ENCODE peak calls at places on chromosome 14, in seven cellular contexts. S is upper lobe of right lung, G is RWPE2, A is fibroblast of lung, H is A549, O is mesenchymal stem cell, F is prostate gland. P is an unnamed sample. For H3K4me1, the result is how much of the 10 kb centered on the place peaks cover.

GRCh38 chr14:94322648-94323570 is at the start of gene SERPINA6:
- DNase-seq in S (no peak), G (no peak), A (peak), H (no peak), O (no peak), F (no peak), P (no peak)

GRCh38 chr14:52219488-52220084 is 47.9 kb upstream of the PTGDR start:
- DNase-seq in S (no peak), G (no peak), A (no peak), H (no peak), O (no peak), F (no peak), P (no peak)

GRCh38 chr14:99982449-99983250 is 82.6 kb upstream of the EVL start:
- DNase-seq in S (no peak), G (no peak), A (peak), H (peak), O (peak), F (peak), P (peak)

GRCh38 chr14:21525995-21526671 is at the start of gene SALL2:
- DNase-seq in S (peak), G (peak), A (peak), H (peak), O (peak), F (peak), P (peak)

GRCh38 chr14:89324501-89325298 is 92.3 kb downstream of the FOXN3 start:
- DNase-seq in S (no peak), G (no peak), A (no peak), H (no peak), O (no peak), F (no peak), P (no peak)

GRCh38 chr14:81388236-81388801 is 11.8 kb downstream of the STON2 start:
- DNase-seq in S (no peak), G (no peak), A (no peak), H (no peak), O (no peak), F (no peak), P (no peak)

GRCh38 chr14:33393895-33394405 is 455.3 kb downstream of the NPAS3 start:
- DNase-seq in S (no peak), G (no peak), A (no peak), H (no peak), O (no peak), F (no peak), P (no peak)

GRCh38 chr14:90204516-90204915 is 51.8 kb upstream of the PSMC1 start:
- DNase-seq in S (no peak), G (no peak), A (no peak), H (no peak), O (no peak), F (no peak), P (no peak)

GRCh38 chr14:66508846-66509621 is 1.1 kb downstream of the GPHN start:
- DNase-seq in S (peak), G (peak), A (peak), H (peak), O (peak), F (peak), P (peak)

GRCh38 chr14:100173353-100173752 is 13.9 kb upstream of the DEGS2 start:
- DNase-seq in S (no peak), G (no peak), A (no peak), H (no peak), O (no peak), F (no peak), P (no peak)

GRCh38 chr14:97703006-97703760 is 906.0 kb downstream of the VRK1 start:
- DNase-seq in S (no peak), G (no peak), A (no peak), H (no peak), O (no peak), F (no peak), P (no peak)

GRCh38 chr14:100755649-100756048 is 29.0 kb downstream of the DLK1 start:
- DNase-seq in S (no peak), G (no peak), A (peak), H (no peak), O (peak), F (no peak), P (no peak)

GRCh38 chr14:51846631-51847488 is 13.6 kb upstream of the GNG2 start:
- DNase-seq in S (peak), G (no peak), A (peak), H (no peak), O (peak), F (no peak), P (peak)

GRCh38 chr14:101151226-101151929 is 247.9 kb upstream of the RTL1 start:
- DNase-seq in S (no peak), G (no peak), A (peak), H (peak), O (no peak), F (no peak), P (no peak)

GRCh38 chr14:73462078-73462715 is 3.9 kb upstream of the NUMB start:
- DNase-seq in S (peak), G (no peak), A (peak), H (peak), O (peak), F (peak), P (peak)

GRCh38 chr14:32087173-32087861 is 10.2 kb downstream of the ARHGAP5 start:
- DNase-seq in S (no peak), G (no peak), A (peak), H (peak), O (peak), F (no peak), P (no peak)

GRCh38 chr14:99718031-99718810 is 34.1 kb downstream of the CYP46A1 start:
- DNase-seq in S (no peak), G (peak), A (no peak), H (no peak), O (no peak), F (no peak), P (no peak)

GRCh38 chr14:65850429-65851145 is 438.1 kb downstream of the FUT8 start:
- DNase-seq in S (no peak), G (no peak), A (no peak), H (no peak), O (no peak), F (no peak), P (no peak)

GRCh38 chr14:21923820-21924219 is 250.2 kb upstream of the OR4E1 start:
- DNase-seq in S (no peak), G (no peak), A (no peak), H (no peak), O (no peak), F (no peak), P (peak)

GRCh38 chr14:33475623-33476022 is 475.3 kb downstream of the EGLN3 start:
- DNase-seq in S (no peak), G (no peak), A (peak), H (peak), O (peak), F (no peak), P (peak)

GRCh38 chr14:29085546-29085945 is 319.0 kb downstream of the FOXG1 start:
- DNase-seq in S (no peak), G (no peak), A (no peak), H (peak), O (peak), F (no peak), P (no peak)

GRCh38 chr14:24440606-24441399 is 1.8 kb downstream of the SDR39U1 start:
- DNase-seq in S (no peak), G (no peak), A (no peak), H (no peak), O (no peak), F (no peak), P (no peak)
- H3K4me1 ChIP-seq in S (under half), G (under half), A (under half), H (under half), O (under half), F (under half), P (under half)

DNA sequence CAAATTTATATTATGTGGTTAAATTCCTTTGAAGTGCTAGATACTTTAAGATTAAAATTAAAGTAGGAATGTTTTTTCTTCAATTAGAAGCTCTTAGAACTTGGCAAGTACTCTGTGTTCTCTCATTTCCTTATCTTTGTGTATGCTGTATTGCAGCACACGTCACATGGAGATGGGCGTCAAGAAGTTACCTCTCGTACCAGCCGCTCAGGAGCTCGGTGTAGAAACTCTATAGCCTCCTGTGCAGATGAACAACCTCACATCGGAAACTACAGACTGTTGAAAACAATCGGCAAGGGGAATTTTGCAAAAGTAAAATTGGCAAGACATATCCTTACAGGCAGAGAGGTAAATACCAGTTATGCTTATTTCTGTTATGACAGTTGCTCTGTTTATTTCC is 19.7 kb downstream of the MARK3 start:
- DNase-seq in S (no peak), G (no peak), A (no peak), H (no peak), O (no peak), F (peak), P (peak)
- H3K4me1 ChIP-seq in S (half or more), G (under half), A (under half), H (under half), O (under half), F (under half), P (under half)

GRCh38 chr14:35045798-35046047 is 349 bp upstream of the FAM177A1 start:
- DNase-seq in S (no peak), G (no peak), A (no peak), H (peak), O (no peak), F (no peak), P (no peak)
- H3K4me1 ChIP-seq in S (under half), G (under half), A (under half), H (under half), O (under half), F (under half), P (under half)

GRCh38 chr14:104684449-104684821 is 5.0 kb upstream of the INF2 start:
- DNase-seq in S (no peak), G (no peak), A (no peak), H (no peak), O (no peak), F (no peak), P (no peak)
- H3K4me1 ChIP-seq in S (under half), G (half or more), A (under half), H (half or more), O (half or more), F (under half), P (under half)

GRCh38 chr14:95515523-95516517 is 630 bp downstream of the SYNE3 start:
- DNase-seq in S (peak), G (no peak), A (peak), H (peak), O (peak), F (no peak), P (peak)
- H3K4me1 ChIP-seq in S (half or more), G (under half), A (under half), H (under half), O (under half), F (under half), P (half or more)

DNA sequence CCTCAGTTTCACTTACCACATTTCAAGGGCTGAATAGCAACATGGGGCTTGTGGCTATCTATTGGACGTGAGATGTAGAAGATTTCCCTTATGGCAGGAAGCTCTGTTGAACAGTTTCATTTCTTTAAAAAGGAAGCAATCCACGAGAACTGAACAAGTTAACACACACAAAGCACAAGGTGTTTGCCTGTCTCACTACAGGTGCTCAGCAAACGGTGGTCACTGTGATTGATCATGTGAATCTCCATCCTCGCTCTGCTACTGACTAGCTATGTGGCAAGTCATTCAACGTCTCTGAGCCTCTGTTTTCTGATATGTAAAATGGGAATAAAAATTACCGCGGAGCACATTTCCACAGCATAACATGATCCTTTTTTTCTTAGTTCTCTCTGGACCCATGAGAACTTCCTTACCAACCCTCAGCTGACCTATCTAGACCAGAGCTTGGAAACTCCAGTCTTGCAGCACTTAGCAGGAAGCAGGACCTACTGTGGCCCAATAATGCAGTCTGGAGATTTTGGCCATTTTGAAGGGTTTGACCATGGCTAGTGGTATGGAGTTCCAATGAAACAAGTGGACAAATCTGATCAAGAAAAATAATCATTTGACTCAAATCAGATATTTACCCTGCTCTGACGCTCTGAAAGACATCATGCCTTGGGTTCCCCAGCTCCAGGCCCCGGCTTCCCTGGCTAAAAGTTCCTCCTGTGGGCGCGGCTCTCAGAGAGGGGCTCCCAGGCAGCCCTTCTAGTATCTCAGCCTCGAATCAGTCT is 278.8 kb downstream of the ZFP36L1 start:
- DNase-seq in S (no peak), G (no peak), A (no peak), H (no peak), O (peak), F (no peak), P (no peak)
- H3K4me1 ChIP-seq in S (under half), G (under half), A (under half), H (under half), O (under half), F (under half), P (under half)

GRCh38 chr14:76924363-76925151 is 98.3 kb downstream of the LRRC74A start:
- DNase-seq in S (no peak), G (no peak), A (peak), H (peak), O (peak), F (no peak), P (no peak)

GRCh38 chr14:76922599-76922998 is 96.4 kb downstream of the LRRC74A start:
- DNase-seq in S (no peak), G (no peak), A (peak), H (no peak), O (peak), F (no peak), P (no peak)

GRCh38 chr14:76926521-76927251 is 100.5 kb downstream of the LRRC74A start:
- DNase-seq in S (no peak), G (no peak), A (peak), H (no peak), O (peak), F (no peak), P (no peak)

GRCh38 chr14:76922092-76922491 is 95.9 kb downstream of the LRRC74A start:
- DNase-seq in S (no peak), G (no peak), A (no peak), H (no peak), O (no peak), F (no peak), P (no peak)

DNA sequence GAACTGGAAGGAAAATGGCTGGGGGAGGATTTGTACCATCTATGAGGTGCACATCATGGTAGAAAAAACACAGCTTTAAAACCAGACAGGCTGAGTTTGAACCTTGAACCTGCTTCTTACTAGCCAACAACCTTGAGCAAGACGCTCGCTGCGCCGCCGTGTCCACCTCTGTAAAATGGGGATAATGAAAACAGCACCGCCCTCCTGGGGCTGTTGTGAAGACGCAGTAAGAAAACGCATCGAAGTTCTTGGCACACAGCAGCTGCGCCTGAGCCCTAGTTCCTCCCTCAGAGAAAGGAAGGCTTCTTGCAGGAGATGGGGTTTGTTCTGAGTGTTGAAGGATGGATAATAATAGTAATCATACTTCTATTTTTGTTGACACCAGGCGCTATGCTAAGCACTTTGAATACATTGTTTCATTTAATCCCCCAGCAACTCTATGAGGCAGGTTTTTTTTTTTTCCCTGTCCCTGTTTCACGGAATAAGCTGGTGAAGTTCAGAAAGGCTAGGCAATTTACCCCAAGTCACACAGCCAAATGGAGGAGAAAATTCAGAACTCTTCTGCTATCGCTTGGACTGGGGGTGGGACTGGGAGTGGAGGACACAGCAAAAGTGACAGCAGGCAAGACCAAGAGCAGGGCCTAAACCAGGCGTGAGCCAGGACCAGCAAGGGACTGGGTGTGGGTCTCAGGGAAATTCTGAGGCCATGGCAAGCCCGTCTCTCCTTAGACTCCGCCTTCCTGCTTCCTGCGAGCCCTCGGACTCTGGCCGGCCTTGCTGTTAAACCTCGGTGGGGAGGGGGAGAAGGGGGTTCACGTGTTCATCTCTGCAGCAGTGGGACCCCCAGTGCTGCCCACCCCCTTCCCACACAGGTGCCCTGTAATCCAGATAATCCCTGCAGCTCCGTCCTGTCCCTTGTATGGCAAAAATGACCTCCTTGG is 97.5 kb downstream of the LRRC74A start:
- DNase-seq in S (no peak), G (no peak), A (no peak), H (no peak), O (no peak), F (no peak), P (no peak)
- H3K4me1 ChIP-seq in S (under half), G (under half), A (under half), H (half or more), O (half or more), F (under half), P (under half)